ENCODE peak calls at places on chromosomes 2 and 18, in four cellular contexts. G, Z, B and W are unnamed samples.

GRCh38 chr2:30106543-30106942 is 40.3 kb upstream of the YPEL5 start:
- DNase-seq in G (no peak), Z (no peak), B (peak), W (no peak)

GRCh38 chr2:234961784-234962183 is 10.0 kb downstream of the SH3BP4 start:
- DNase-seq in G (no peak), B (no peak), Z (no peak), W (no peak)

GRCh38 chr2:172937884-172938712 is 137.5 kb upstream of the MAP3K20 start:
- DNase-seq in B (no peak), G (no peak), Z (no peak), W (no peak)

GRCh38 chr18:111292-112014 is 46.9 kb upstream of the USP14 start:
- DNase-seq in Z (peak), G (peak), B (peak), W (no peak)

GRCh38 chr18:32688821-32689220 is 84.0 kb downstream of the KLHL14 start:
- DNase-seq in Z (no peak), G (no peak), B (no peak), W (no peak)

GRCh38 chr18:12703714-12704113 is 872 bp downstream of the PSMG2 start:
- DNase-seq in Z (no peak), B (peak), G (peak), W (no peak)

GRCh38 chr18:5628512-5629255 is 84.9 kb upstream of the EPB41L3 start:
- DNase-seq in B (peak), Z (no peak), G (peak), W (no peak)

GRCh38 chr18:47260138-47260923 is 8.9 kb upstream of the SKOR2 start:
- DNase-seq in G (peak), Z (no peak), B (peak), W (peak)

GRCh38 chr2:10404324-10405143 is 43.6 kb downstream of the ODC1 start:
- DNase-seq in G (no peak), Z (no peak), B (peak), W (no peak)

GRCh38 chr2:212914392-212914791 is 237.0 kb downstream of the IKZF2 start:
- DNase-seq in Z (no peak), B (peak), G (peak), W (no peak)

GRCh38 chr2:171086352-171087290 is 74.1 kb downstream of the TLK1 start:
- DNase-seq in Z (peak), G (peak), B (peak), W (no peak)

GRCh38 chr2:168530980-168531379 is 74.9 kb downstream of the CERS6 start:
- DNase-seq in B (no peak), Z (no peak), G (no peak), W (no peak)

GRCh38 chr18:12422936-12423335 is 15.2 kb downstream of the PRELID3A start:
- DNase-seq in G (peak), Z (no peak), B (no peak), W (no peak)

GRCh38 chr2:44708646-44709000 is 232.9 kb upstream of the SIX3 start:
- DNase-seq in B (no peak), G (no peak), Z (no peak), W (no peak)

GRCh38 chr2:30444283-30444682 is 2.8 kb upstream of the LCLAT1 start:
- DNase-seq in G (no peak), Z (no peak), B (no peak), W (no peak)

GRCh38 chr18:75127143-75128021 is 81.6 kb downstream of the PTGR3 start:
- DNase-seq in Z (no peak), B (peak), G (no peak), W (no peak)

GRCh38 chr2:241412144-241412543 is 56.1 kb downstream of the FARP2 start:
- DNase-seq in Z (no peak), G (no peak), B (peak), W (no peak)

GRCh38 chr2:60555066-60555793 is 1.8 kb upstream of the BCL11A start:
- DNase-seq in Z (peak), B (peak), G (peak), W (peak)

GRCh38 chr2:8680931-8681760 is 710 bp upstream of the ID2 start:
- DNase-seq in B (peak), Z (peak), G (peak), W (peak)

GRCh38 chr18:48732767-48733424 is 194.1 kb downstream of the CTIF start:
- DNase-seq in Z (no peak), G (no peak), B (no peak), W (no peak)

GRCh38 chr2:174683392-174683759 is 80.9 kb downstream of the CHRNA1 start:
- DNase-seq in Z (no peak), G (peak), B (peak), W (no peak)

GRCh38 chr2:47631306-47631705 is 151.6 kb upstream of the MSH6 start:
- DNase-seq in Z (no peak), B (no peak), G (no peak), W (no peak)

GRCh38 chr2:80001704-80002103 is 302.8 kb downstream of the LRRTM1 start:
- DNase-seq in G (no peak), Z (no peak), B (no peak), W (no peak)

GRCh38 chr2:8408560-8409460 is 273.0 kb upstream of the ID2 start:
- DNase-seq in Z (peak), B (peak), G (no peak), W (no peak)